ENCODE peak calls at places on chromosomes 7 and 10, in six cellular contexts. Q is A549, Z is K562, X is HepG2, I is GM12878, J is endothelial cell of umbilical vein. W is an unnamed sample.
A peak's percentile ranks its signal among the peaks of the same experiment; 100 is the strongest.

GRCh38 chr7:17275749-17276671 is 22.4 kb upstream of the AHR start:
- DNase-seq in J (peak; percentile 52), Z (no peak), Q (no peak), I (no peak), X (peak; percentile 68), W (no peak)

GRCh38 chr10:124721295-124722052 is 22.7 kb downstream of the FAM53B start:
- DNase-seq in J (peak; percentile 56), Z (no peak), X (no peak), I (no peak), Q (no peak), W (peak; percentile 93)

GRCh38 chr10:111347386-111348005 is 270.7 kb downstream of the ADRA2A start:
- DNase-seq in Z (no peak), Q (no peak), I (no peak), J (no peak), X (no peak), W (no peak)

GRCh38 chr10:114239994-114240345 is 916 bp downstream of the VWA2 start:
- DNase-seq in X (no peak), Q (no peak), I (no peak), Z (no peak), J (no peak), W (no peak)

GRCh38 chr10:127012769-127013152 is 107.5 kb downstream of the DOCK1 start:
- DNase-seq in J (peak; percentile 50), Q (no peak), X (no peak), Z (no peak), I (no peak), W (no peak)

GRCh38 chr7:158431055-158431940 is 156.3 kb downstream of the PTPRN2 start:
- DNase-seq in I (no peak), Q (no peak), X (no peak), Z (no peak), J (no peak), W (no peak)

GRCh38 chr10:3754727-3755439 is 30.1 kb downstream of the KLF6 start:
- DNase-seq in Z (peak; percentile 27), X (peak; percentile 60), J (peak; percentile 94), I (no peak), Q (peak; percentile 72), W (no peak)

GRCh38 chr10:119131512-119132240 is 27.8 kb downstream of the DENND10 start:
- DNase-seq in I (peak; percentile 45), X (no peak), Q (no peak), J (peak; percentile 26), Z (no peak), W (peak; percentile 96)

GRCh38 chr7:133491846-133492652 is 239.2 kb downstream of the EXOC4 start:
- DNase-seq in Q (no peak), X (no peak), Z (peak; percentile 20), I (no peak), J (no peak), W (peak; percentile 50)

GRCh38 chr7:26681819-26682418 is 182.5 kb downstream of the SKAP2 start:
- DNase-seq in J (peak; percentile 64), X (no peak), I (no peak), Z (peak; percentile 18), Q (no peak), W (peak; percentile 57)

GRCh38 chr10:10613654-10614244 is 403.9 kb upstream of the CELF2 start:
- DNase-seq in Q (no peak), J (peak; percentile 27), Z (no peak), I (no peak), X (no peak), W (no peak)

GRCh38 chr7:35249537-35249907 is 4.4 kb downstream of the TBX20 start:
- DNase-seq in I (no peak), Z (peak; percentile 3), X (no peak), J (no peak), Q (no peak), W (no peak)

GRCh38 chr10:72227826-72228225 is 11.8 kb upstream of the ASCC1 start:
- DNase-seq in X (no peak), Z (no peak), Q (no peak), J (no peak), I (no peak), W (no peak)

GRCh38 chr10:44864637-44865288 is 46.4 kb upstream of the TMEM72 start:
- DNase-seq in Z (peak; percentile 93), X (peak; percentile 57), Q (peak; percentile 84), J (peak; percentile 79), I (peak; percentile 20), W (peak; percentile 82)

GRCh38 chr7:92044940-92045339 is 89.3 kb downstream of the CYP51A1 start:
- DNase-seq in I (no peak), X (no peak), Q (no peak), Z (no peak), J (no peak), W (no peak)

GRCh38 chr7:92044148-92044547 is 90.1 kb downstream of the CYP51A1 start:
- DNase-seq in I (no peak), Q (no peak), Z (no peak), J (no peak), X (no peak), W (no peak)

GRCh38 chr7:92043637-92044036 is 90.6 kb downstream of the CYP51A1 start:
- DNase-seq in X (no peak), J (no peak), I (no peak), Q (no peak), Z (no peak), W (no peak)

GRCh38 chr7:92042056-92042737 is 92.1 kb downstream of the CYP51A1 start:
- DNase-seq in X (peak; percentile 96), Q (peak; percentile 8), Z (no peak), I (no peak), J (no peak), W (no peak)

DNA sequence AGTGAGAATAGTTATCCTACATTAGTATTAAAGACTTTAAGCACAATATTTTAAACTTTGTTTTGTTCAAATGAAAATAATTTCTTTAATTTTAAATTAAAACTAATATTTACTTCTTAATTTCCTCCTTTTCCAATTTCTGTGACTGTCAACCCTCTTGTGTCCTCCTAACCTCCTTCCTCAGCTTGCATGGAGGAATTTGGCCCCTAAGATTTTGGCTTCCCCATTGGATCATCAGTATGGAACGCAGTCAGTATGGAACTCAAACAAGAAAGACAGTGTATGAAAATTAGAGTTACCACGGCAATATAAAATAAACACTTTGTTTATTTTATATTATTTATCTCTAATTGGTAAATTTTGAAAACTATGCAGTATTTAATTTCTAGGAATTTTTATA is 91.2 kb downstream of the CYP51A1 start:
- DNase-seq in J (no peak), Z (no peak), X (no peak), I (no peak), Q (no peak), W (no peak)
- H3K4me3 ChIP-seq in J (no peak overlapping the region), Z (no peak overlapping the region), X (no peak overlapping the region), I (no peak overlapping the region), Q (no peak overlapping the region), W (no peak overlapping the region)

DNA sequence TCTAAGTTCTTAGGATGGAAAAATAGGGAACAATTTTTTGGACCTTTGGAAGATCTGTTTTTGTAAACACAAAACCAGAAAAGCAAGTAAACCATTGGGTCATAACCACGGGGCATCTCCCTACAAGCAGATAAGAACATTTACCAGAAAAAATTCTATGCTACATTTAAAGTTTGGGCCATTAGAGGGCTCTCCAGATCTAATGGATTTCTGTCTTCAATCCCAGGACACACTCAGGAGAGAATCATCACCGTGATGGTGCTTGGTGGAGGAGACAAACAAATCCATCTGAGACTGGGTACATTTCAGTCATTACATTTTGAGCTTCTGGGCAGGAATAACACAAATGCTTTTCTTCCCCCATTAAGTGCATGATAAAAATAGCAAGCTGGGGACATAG is 178.4 kb upstream of the TARP start:
- DNase-seq in J (peak; percentile 54), Q (peak; percentile 9), I (no peak), Z (no peak), X (peak; percentile 1), W (peak; percentile 41)
- TF ChIP-seq CTCF in J (peak; percentile 12), Q (peak; percentile 33), I (peak; percentile 11), Z (peak; percentile 41), X (peak; percentile 22), W (no peak)

GRCh38 chr10:24983946-24984345 is 31.5 kb upstream of the PRTFDC1 start:
- DNase-seq in I (no peak), J (no peak), Z (no peak), Q (no peak), X (no peak), W (no peak)

GRCh38 chr10:24982294-24983064 is 30.1 kb upstream of the PRTFDC1 start:
- DNase-seq in Q (no peak), Z (no peak), J (no peak), I (peak; percentile 42), X (no peak), W (no peak)

GRCh38 chr10:24979685-24980084 is 27.3 kb upstream of the PRTFDC1 start:
- DNase-seq in Z (no peak), J (no peak), X (no peak), I (no peak), Q (no peak), W (no peak)

DNA sequence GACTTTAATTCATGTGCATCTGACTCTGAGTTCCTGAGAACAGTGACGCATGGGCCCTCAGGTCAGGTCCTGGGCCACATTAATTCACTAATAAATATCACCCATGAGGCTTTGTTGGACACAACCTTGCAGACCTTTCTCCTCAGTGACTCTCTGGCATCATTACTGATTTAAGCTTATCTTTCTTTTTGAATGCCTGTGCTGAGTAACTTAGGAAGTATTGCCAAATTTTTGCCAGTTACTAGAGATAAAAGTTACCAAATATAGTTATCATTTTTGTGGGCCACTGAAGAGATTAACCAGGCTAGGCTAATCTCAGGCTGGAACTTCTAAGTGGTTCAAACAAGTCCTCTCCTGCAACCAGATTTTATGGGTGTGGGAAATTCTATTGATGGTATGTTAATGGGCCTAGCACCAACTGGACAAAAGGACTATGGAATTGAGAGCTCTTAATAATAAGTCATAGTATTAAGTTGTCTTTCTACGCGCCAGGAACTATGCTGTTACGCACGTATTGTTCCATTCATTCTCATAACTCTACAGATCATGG is 28.8 kb upstream of the PRTFDC1 start:
- DNase-seq in J (no peak), I (no peak), X (no peak), Z (no peak), Q (no peak), W (no peak)
- TF ChIP-seq MYC in J (no peak), I (no peak), X (no peak), Z (no peak), Q (no peak), W (no peak)

GRCh38 chr10:104680467-104681401 is 39.6 kb downstream of the SORCS3 start:
- DNase-seq in I (no peak), Z (no peak), X (no peak), Q (peak; percentile 24), J (no peak), W (no peak)
- H3K4me3 ChIP-seq in I (no peak overlapping the region), Z (no peak overlapping the region), X (no peak overlapping the region), Q (peak overlapping the region; percentile 38), J (no peak overlapping the region), W (no peak overlapping the region)

DNA sequence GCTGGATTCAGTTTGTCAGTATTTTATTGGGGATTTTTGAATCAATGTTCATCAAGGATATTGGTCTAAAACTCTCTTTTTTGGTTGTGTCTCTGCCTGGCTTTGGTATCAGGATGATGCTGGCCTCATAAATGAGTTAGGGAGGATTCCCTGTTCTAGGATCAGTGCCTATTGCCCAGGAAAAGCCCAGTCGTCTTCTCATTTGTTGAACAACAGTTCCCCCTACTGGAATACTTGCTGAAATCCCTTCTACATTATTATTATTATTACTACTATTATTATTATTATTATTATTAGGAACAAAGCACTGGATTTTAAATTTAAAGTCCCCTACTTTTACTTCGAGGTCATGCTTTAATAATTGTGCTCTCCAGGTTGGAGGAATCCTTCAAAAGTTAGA is 528.9 kb downstream of the MAGI2 start:
- DNase-seq in J (no peak), Z (no peak), X (no peak), Q (no peak), I (no peak), W (peak; percentile 16)
- TF ChIP-seq CTCF in J (no peak), Z (no peak), X (peak; percentile 27), Q (no peak), I (no peak), W (peak; percentile 3)

W was measured in NB4.